ENCODE peak calls at places on chromosomes 7 and 10, in six cellular contexts. K is kidney; D is CD4-positive, CD25-positive, alpha-beta regulatory T cell; P is SK-N-SH; I is hepatocyte; A is fibroblast of lung. C is an unnamed sample.

GRCh38 chr7:80770061-80770460 is 131.6 kb downstream of the CD36 start:
- DNase-seq in K (no peak), D (no peak), P (no peak), I (peak; percentile 8), A (no peak), C (no peak)

GRCh38 chr7:117169907-117170306 is 153.0 kb downstream of the WNT2 start:
- DNase-seq in K (no peak), D (no peak), P (no peak), I (no peak), A (peak; percentile 66), C (no peak)

GRCh38 chr10:108424656-108425055 is 1260.2 kb upstream of the SORCS1 start:
- DNase-seq in K (no peak), D (no peak), P (no peak), I (no peak), A (peak; percentile 72), C (no peak)

GRCh38 chr7:81484266-81484665 is 285.6 kb downstream of the HGF start:
- DNase-seq in K (peak; percentile 69), D (no peak), P (no peak), I (peak; percentile 55), A (peak; percentile 89), C (no peak)

GRCh38 chr10:17981766-17982380 is 30.2 kb downstream of the SLC39A12 start:
- DNase-seq in K (no peak), D (no peak), P (no peak), I (peak; percentile 17), A (peak; percentile 91), C (no peak)

GRCh38 chr7:43513236-43513635 is 69.7 kb upstream of the STK17A start:
- DNase-seq in K (no peak), D (no peak), P (no peak), I (no peak), A (peak; percentile 20), C (no peak)

GRCh38 chr7:34249192-34249591 is 343.9 kb downstream of the BMPER start:
- DNase-seq in K (no peak), D (no peak), P (no peak), I (no peak), A (no peak), C (no peak)

GRCh38 chr7:128755816-128756476 is 16.8 kb downstream of the CALU start:
- DNase-seq in K (no peak), D (no peak), P (peak; percentile 69), I (no peak), A (peak; percentile 94), C (no peak)

GRCh38 chr10:106111241-106111640 is 1053.3 kb downstream of the SORCS1 start:
- DNase-seq in K (no peak), D (no peak), P (no peak), I (peak; percentile 8), A (no peak), C (no peak)

GRCh38 chr10:21388541-21389068 is 136.9 kb downstream of the SKIDA1 start:
- DNase-seq in K (no peak), D (no peak), P (no peak), I (no peak), A (no peak), C (no peak)

GRCh38 chr7:80900583-80901576 is 18.0 kb downstream of the SEMA3C start:
- DNase-seq in K (no peak), D (no peak), P (no peak), I (no peak), A (peak; percentile 84), C (no peak)

GRCh38 chr7:101848168-101848951 is 30.9 kb downstream of the CUX1 start:
- DNase-seq in K (no peak), D (no peak), P (no peak), I (no peak), A (no peak), C (no peak)

GRCh38 chr10:97539523-97540200 is 32.9 kb upstream of the ANKRD2 start:
- DNase-seq in K (no peak), D (no peak), P (no peak), I (peak; percentile 55), A (peak; percentile 91), C (no peak)

GRCh38 chr7:73833251-73833919 is 2.6 kb downstream of the CLDN4 start:
- DNase-seq in K (peak; percentile 85), D (no peak), P (no peak), I (peak; percentile 78), A (no peak), C (no peak)

GRCh38 chr7:40680657-40681056 is 545.9 kb downstream of the SUGCT start:
- DNase-seq in K (no peak), D (peak; percentile 5), P (peak; percentile 42), I (peak; percentile 30), A (no peak), C (no peak)

GRCh38 chr7:105153531-105153930 is 139.5 kb downstream of the KMT2E start:
- DNase-seq in K (no peak), D (no peak), P (no peak), I (no peak), A (no peak), C (no peak)

GRCh38 chr10:99658622-99659030 is 683 bp upstream of the ENTPD7 start:
- DNase-seq in K (peak; percentile 71), D (peak; percentile 54), P (peak; percentile 31), I (peak; percentile 80), A (peak; percentile 71), C (peak; percentile 1)

GRCh38 chr7:101240226-101241014 is 2.8 kb upstream of the CLDN15 start:
- DNase-seq in K (no peak), D (no peak), P (peak; percentile 17), I (no peak), A (no peak), C (no peak)

GRCh38 chr10:51960494-51960895 is 261.1 kb upstream of the CSTF2T start:
- DNase-seq in K (no peak), D (peak; percentile 34), P (peak; percentile 34), I (peak; percentile 76), A (peak; percentile 22), C (no peak)

GRCh38 chr10:75081379-75081778 is 30.1 kb upstream of the SAMD8 start:
- DNase-seq in K (no peak), D (no peak), P (no peak), I (no peak), A (no peak), C (no peak)
- H3K4me1 ChIP-seq in K (no peaks in the 10 kb centered on the region), D (no peaks in the 10 kb centered on the region), P (peaks cover 9% of the 10 kb centered on the region), I (peaks cover 3% of the 10 kb centered on the region), A (no peaks in the 10 kb centered on the region), C (no peaks in the 10 kb centered on the region)

GRCh38 chr7:137695942-137696341 is 150.8 kb downstream of the DGKI start:
- DNase-seq in K (no peak), D (no peak), P (no peak), I (peak; percentile 23), A (no peak), C (no peak)

GRCh38 chr7:137695494-137695893 is 151.3 kb downstream of the DGKI start:
- DNase-seq in K (no peak), D (no peak), P (no peak), I (no peak), A (no peak), C (no peak)

GRCh38 chr7:137694405-137694804 is 152.4 kb downstream of the DGKI start:
- DNase-seq in K (no peak), D (no peak), P (no peak), I (no peak), A (no peak), C (no peak)

GRCh38 chr7:137696376-137696775 is 150.4 kb downstream of the DGKI start:
- DNase-seq in K (no peak), D (no peak), P (no peak), I (no peak), A (peak; percentile 23), C (no peak)

DNA sequence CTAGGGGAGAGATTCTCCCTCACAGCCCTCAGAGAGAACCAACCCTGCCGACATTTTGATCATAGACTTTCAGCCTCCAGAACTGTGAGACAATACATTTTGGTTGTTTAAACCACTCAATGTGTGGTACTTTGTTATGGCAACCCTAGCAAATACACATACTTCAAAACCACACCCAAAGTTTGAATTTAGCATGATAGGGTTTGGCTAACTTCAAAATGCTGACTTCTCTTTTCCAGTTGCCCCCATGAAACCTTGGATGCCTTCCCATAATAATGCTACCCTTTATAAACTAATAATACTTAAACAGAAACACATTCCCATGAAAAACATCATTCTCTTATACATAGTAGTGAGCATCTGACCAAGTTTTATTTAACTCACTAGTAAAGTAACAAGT is 149.7 kb downstream of the DGKI start:
- DNase-seq in K (no peak), D (no peak), P (no peak), I (no peak), A (peak; percentile 19), C (no peak)
- H3K9me3 ChIP-seq in K (no peaks in the 10 kb centered on the region), D (no peaks in the 10 kb centered on the region), P (peaks cover 4% of the 10 kb centered on the region), I (no peaks in the 10 kb centered on the region), A (no peaks in the 10 kb centered on the region), C (no peaks in the 10 kb centered on the region)

GRCh38 chr10:119656760-119657159 is 5.6 kb downstream of the BAG3 start:
- DNase-seq in K (peak; percentile 1), D (no peak), P (no peak), I (no peak), A (no peak), C (no peak)
- H3K4me1 ChIP-seq in K (peaks cover 43% of the 10 kb centered on the region), D (peaks cover 41% of the 10 kb centered on the region), P (peaks cover 18% of the 10 kb centered on the region), I (peaks cover 35% of the 10 kb centered on the region), A (peaks cover 45% of the 10 kb centered on the region), C (peaks cover 45% of the 10 kb centered on the region)

DNA sequence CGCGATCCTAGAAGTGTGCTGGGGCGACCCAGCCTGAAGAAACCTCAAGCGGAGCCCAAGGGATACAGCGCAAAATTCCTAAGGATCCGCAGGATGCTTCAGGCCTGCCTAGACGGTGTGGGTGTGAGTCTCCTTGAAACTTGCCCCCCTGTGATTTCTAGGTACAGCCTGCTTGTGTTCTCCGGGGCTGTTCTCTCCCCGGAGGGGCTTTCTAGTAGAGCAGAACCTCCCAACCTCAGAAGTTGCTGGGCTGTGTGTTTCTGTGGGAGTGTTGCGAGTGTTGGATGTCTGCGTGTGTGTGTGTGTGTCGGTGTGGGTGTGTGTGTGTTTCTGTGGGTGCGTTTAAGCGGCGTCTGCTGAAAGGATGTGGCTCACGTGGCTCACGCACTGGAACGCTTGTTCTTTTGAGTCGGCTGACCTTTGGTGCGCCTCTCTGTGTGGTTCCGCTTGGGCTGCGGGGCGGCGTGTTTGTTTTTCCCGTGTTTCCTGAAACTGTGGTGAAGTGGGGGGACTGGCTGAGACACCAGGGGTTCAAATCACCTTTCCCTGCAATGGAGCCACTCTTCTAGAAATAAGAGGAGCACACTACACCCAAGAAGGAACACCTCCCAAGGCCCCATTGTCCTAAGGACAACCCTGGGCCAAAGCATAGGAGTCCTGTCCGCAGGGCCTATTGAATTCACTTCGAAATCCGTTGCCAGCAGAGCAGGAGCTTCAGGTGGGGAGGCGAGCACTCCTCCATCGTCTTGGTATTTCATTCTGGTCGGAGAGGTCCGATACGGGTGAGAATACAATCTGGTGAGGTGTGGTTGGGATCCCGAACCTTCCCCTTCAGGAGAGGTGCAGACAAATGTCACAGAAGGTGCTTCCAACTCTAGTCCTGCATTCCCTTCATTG is 25.1 kb upstream of the ZNF273 start:
- DNase-seq in K (no peak), D (peak; percentile 9), P (peak; percentile 37), I (no peak), A (no peak), C (no peak)
- H3K9me3 ChIP-seq in K (peaks cover 4% of the 10 kb centered on the region), D (no peaks in the 10 kb centered on the region), P (no peaks in the 10 kb centered on the region), I (no peaks in the 10 kb centered on the region), A (no peaks in the 10 kb centered on the region), C (no peaks in the 10 kb centered on the region)

DNA sequence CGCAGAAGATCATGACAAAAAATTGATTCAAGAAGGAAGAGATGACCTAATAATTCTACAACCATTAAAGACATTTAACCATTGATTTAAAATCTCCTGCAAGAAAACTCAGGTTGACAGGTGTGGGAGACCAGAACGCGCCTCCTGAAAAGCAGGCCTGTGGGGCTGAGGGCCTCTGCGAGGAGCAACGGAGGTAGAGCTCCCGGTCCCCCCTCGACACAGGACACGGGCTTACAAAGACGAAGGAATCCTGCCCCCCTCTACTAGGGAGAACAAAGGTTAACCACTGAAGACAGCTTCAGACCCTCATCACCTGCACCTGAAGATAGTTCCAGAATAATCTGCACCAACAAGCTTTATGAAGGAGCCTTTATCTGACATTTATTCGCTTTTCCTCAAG is 55.9 kb upstream of the INPP5A start:
- DNase-seq in K (peak; percentile 38), D (no peak), P (no peak), I (no peak), A (no peak), C (no peak)
- H3K4me1 ChIP-seq in K (no peaks in the 10 kb centered on the region), D (no peaks in the 10 kb centered on the region), P (no peaks in the 10 kb centered on the region), I (peaks cover 13% of the 10 kb centered on the region), A (peaks cover 3% of the 10 kb centered on the region), C (no peaks in the 10 kb centered on the region)